ENCODE peak calls at places on chromosomes 4 and X, in ten cellular contexts. L is MM.1S, E is foreskin keratinocyte, V is colonic mucosa, J is cardiac muscle cell, P is mucosa of descending colon, X is upper lobe of left lung, Z is heart right ventricle, N is GM20000, T is AG04450. Y is an unnamed sample.

GRCh38 chr4:73661646-73662119 is 41.4 kb upstream of the RASSF6 start:
- DNase-seq in L (no peak), E (peak), V (no peak), J (no peak), P (no peak), X (no peak), Z (no peak), N (no peak), T (peak), Y (no peak)

GRCh38 chrX:31092476-31092875 is 20.6 kb upstream of the FTHL17 start:
- DNase-seq in L (no peak), E (peak), V (no peak), J (no peak), P (no peak), X (no peak), Z (no peak), N (no peak), T (no peak), Y (no peak)

GRCh38 chr4:112563431-112564200 is 47.6 kb upstream of the NEUROG2 start:
- DNase-seq in L (no peak), E (no peak), V (no peak), J (no peak), P (no peak), X (no peak), Z (no peak), N (no peak), T (no peak), Y (no peak)

GRCh38 chrX:74458738-74459137 is 37.4 kb downstream of the SLC16A2 start:
- DNase-seq in L (no peak), E (peak), V (no peak), J (no peak), P (no peak), X (no peak), Z (no peak), N (no peak), T (no peak), Y (no peak)

GRCh38 chr4:176924238-176924637 is 131.5 kb upstream of the VEGFC start:
- DNase-seq in L (no peak), E (no peak), V (no peak), J (no peak), P (no peak), X (no peak), Z (no peak), N (no peak), T (no peak), Y (no peak)

GRCh38 chr4:165580379-165580905 is 201.6 kb downstream of the CPE start:
- DNase-seq in L (no peak), E (peak), V (no peak), J (peak), P (no peak), X (no peak), Z (no peak), N (no peak), T (no peak), Y (no peak)

GRCh38 chrX:114152130-114152529 is 431.8 kb upstream of the HTR2C start:
- DNase-seq in L (no peak), E (peak), V (no peak), J (no peak), P (no peak), X (no peak), Z (no peak), N (no peak), T (no peak), Y (no peak)

GRCh38 chr4:168480991-168481588 is 798 bp upstream of the DDX60L start:
- DNase-seq in L (peak), E (peak), V (peak), J (no peak), P (no peak), X (no peak), Z (no peak), N (peak), T (peak), Y (no peak)

GRCh38 chr4:96145671-96146070 is 305.8 kb downstream of the PDHA2 start:
- DNase-seq in L (no peak), E (no peak), V (no peak), J (no peak), P (no peak), X (no peak), Z (no peak), N (no peak), T (no peak), Y (no peak)

GRCh38 chr4:85776579-85776978 is 301.6 kb downstream of the ARHGAP24 start:
- DNase-seq in L (no peak), E (peak), V (no peak), J (no peak), P (no peak), X (no peak), Z (no peak), N (no peak), T (no peak), Y (no peak)

GRCh38 chr4:172649143-172649542 is 519.5 kb upstream of the GALNT7 start:
- DNase-seq in L (peak), E (no peak), V (no peak), J (no peak), P (no peak), X (no peak), Z (no peak), N (no peak), T (no peak), Y (no peak)

GRCh38 chrX:56057325-56057724 is 174.8 kb upstream of the KLF8 start:
- DNase-seq in L (no peak), E (no peak), V (no peak), J (no peak), P (no peak), X (no peak), Z (no peak), N (no peak), T (no peak), Y (no peak)

GRCh38 chrX:40004916-40005289 is 92.9 kb downstream of the BCOR start:
- DNase-seq in L (no peak), E (no peak), V (no peak), J (no peak), P (no peak), X (peak), Z (no peak), N (no peak), T (no peak), Y (no peak)

GRCh38 chr4:3291411-3291968 is 1.3 kb upstream of the RGS12 start:
- DNase-seq in L (no peak), E (no peak), V (peak), J (peak), P (peak), X (peak), Z (no peak), N (no peak), T (no peak), Y (peak)

GRCh38 chrX:40887476-40887875 is 152.1 kb upstream of the MED14 start:
- DNase-seq in L (no peak), E (no peak), V (no peak), J (no peak), P (no peak), X (no peak), Z (no peak), N (no peak), T (no peak), Y (no peak)

DNA sequence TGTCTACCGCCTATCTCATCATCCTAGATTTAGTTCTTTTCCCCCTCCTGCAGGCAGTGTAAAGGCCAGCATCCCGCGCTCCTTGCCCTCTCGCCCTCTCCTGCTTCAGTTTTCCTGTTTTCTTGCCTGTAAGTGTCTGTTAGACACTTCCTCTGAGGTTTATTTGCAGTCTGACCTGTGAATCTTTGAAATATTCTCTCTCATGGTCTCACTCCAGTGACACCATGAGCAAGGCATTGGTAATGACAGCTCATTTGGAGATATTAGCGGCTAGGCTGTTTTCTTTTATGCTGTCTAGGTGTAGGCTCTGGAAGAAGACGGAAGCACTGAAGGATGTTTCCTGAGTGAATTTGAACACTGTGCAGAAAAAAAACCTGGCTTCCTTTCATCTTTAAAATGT is 179.6 kb downstream of the KDR start:
- DNase-seq in L (no peak), E (no peak), V (no peak), J (peak), P (no peak), X (no peak), Z (no peak), N (no peak), T (no peak), Y (no peak)
- TF ChIP-seq CTCF in L (no peak), E (no peak), V (no peak), J (peak), P (no peak), X (no peak), Z (no peak), N (no peak), T (no peak), Y (peak)

GRCh38 chrX:136950206-136950605 is 69.7 kb upstream of the RBMX start:
- DNase-seq in L (no peak), E (no peak), V (no peak), J (no peak), P (no peak), X (no peak), Z (no peak), N (no peak), T (no peak), Y (no peak)

GRCh38 chrX:136953867-136954787 is 73.6 kb upstream of the RBMX start:
- DNase-seq in L (peak), E (no peak), V (peak), J (peak), P (no peak), X (no peak), Z (peak), N (peak), T (no peak), Y (no peak)

GRCh38 chrX:136954930-136955329 is 74.4 kb upstream of the RBMX start:
- DNase-seq in L (peak), E (no peak), V (no peak), J (peak), P (no peak), X (no peak), Z (no peak), N (no peak), T (no peak), Y (no peak)
- TF ChIP-seq CTCF in L (peak), E (peak), V (peak), J (peak), P (no peak), X (peak), Z (peak), N (no peak), T (peak), Y (peak)

GRCh38 chr4:6894086-6894478 is 15.5 kb upstream of the TBC1D14 start:
- DNase-seq in L (no peak), E (no peak), V (no peak), J (no peak), P (no peak), X (no peak), Z (no peak), N (no peak), T (no peak), Y (no peak)

GRCh38 chr4:6892909-6893202 is 16.8 kb upstream of the TBC1D14 start:
- DNase-seq in L (no peak), E (no peak), V (no peak), J (no peak), P (no peak), X (no peak), Z (no peak), N (no peak), T (no peak), Y (no peak)

GRCh38 chr4:6891436-6892170 is 18.0 kb upstream of the TBC1D14 start:
- DNase-seq in L (no peak), E (no peak), V (no peak), J (no peak), P (no peak), X (no peak), Z (no peak), N (no peak), T (no peak), Y (no peak)

GRCh38 chr4:6893449-6894085 is 16.1 kb upstream of the TBC1D14 start:
- DNase-seq in L (no peak), E (no peak), V (peak), J (no peak), P (no peak), X (no peak), Z (no peak), N (no peak), T (peak), Y (no peak)

GRCh38 chr4:6892190-6892908 is 17.3 kb upstream of the TBC1D14 start:
- DNase-seq in L (no peak), E (no peak), V (peak), J (peak), P (peak), X (no peak), Z (no peak), N (peak), T (no peak), Y (no peak)
- TF ChIP-seq CTCF in L (no peak), E (peak), V (no peak), J (peak), P (no peak), X (peak), Z (no peak), N (no peak), T (no peak), Y (peak)

GRCh38 chr4:122890142-122890769 is 32.1 kb downstream of the NUDT6 start:
- DNase-seq in L (no peak), E (no peak), V (no peak), J (no peak), P (no peak), X (no peak), Z (no peak), N (no peak), T (no peak), Y (no peak)

GRCh38 chr4:122895336-122895995 is 26.9 kb downstream of the NUDT6 start:
- DNase-seq in L (no peak), E (no peak), V (no peak), J (no peak), P (no peak), X (no peak), Z (no peak), N (no peak), T (no peak), Y (no peak)

GRCh38 chr4:122896270-122896669 is 26.1 kb downstream of the NUDT6 start:
- DNase-seq in L (no peak), E (no peak), V (no peak), J (no peak), P (no peak), X (no peak), Z (no peak), N (no peak), T (no peak), Y (no peak)

GRCh38 chr4:122898370-122899150 is 23.8 kb downstream of the NUDT6 start:
- DNase-seq in L (no peak), E (peak), V (peak), J (no peak), P (no peak), X (no peak), Z (no peak), N (no peak), T (peak), Y (no peak)

GRCh38 chr4:122894802-122895201 is 27.6 kb downstream of the NUDT6 start:
- DNase-seq in L (no peak), E (no peak), V (no peak), J (no peak), P (no peak), X (no peak), Z (no peak), N (no peak), T (no peak), Y (no peak)
- TF ChIP-seq CTCF in L (no peak), E (no peak), V (no peak), J (no peak), P (no peak), X (no peak), Z (no peak), N (no peak), T (no peak), Y (no peak)

GRCh38 chr4:94344457-94344856 is 1.8 kb upstream of the HPGDS start:
- DNase-seq in L (no peak), E (no peak), V (no peak), J (no peak), P (no peak), X (no peak), Z (no peak), N (no peak), T (no peak), Y (no peak)
- TF ChIP-seq CTCF in L (no peak), E (no peak), V (no peak), J (no peak), P (no peak), X (no peak), Z (no peak), N (no peak), T (no peak), Y (no peak)

DNA sequence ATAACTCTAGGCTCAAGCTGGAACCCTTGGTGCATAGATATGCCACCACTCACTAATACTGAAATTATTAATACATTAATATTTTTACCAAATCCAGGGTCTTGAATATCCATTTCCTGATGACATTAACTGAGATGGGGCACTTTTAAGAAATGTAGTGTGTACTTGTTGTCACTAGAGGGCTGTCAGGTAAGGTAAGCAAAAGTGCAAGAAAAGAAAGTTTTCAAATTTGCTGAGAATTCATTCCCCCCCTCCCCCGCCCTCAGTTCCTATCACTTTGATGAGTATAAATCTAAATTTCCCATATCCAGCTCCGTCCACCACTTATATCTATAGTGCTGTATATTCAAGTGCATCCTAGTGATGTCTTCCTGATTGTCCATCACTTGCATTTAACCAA is 20.5 kb upstream of the WDR44 start:
- DNase-seq in L (peak), E (no peak), V (no peak), J (no peak), P (no peak), X (no peak), Z (no peak), N (peak), T (no peak), Y (no peak)
- TF ChIP-seq CTCF in L (peak), E (peak), V (no peak), J (peak), P (no peak), X (no peak), Z (no peak), N (no peak), T (peak), Y (peak)